ENCODE peak calls at places on chromosomes 2 and 18, in ten cellular contexts. P, M, L, K, T, Q, G, I, S and C are unnamed samples.

GRCh38 chr2:120862254-120863172 is 126.8 kb downstream of the GLI2 start:
- DNase-seq in S (peak), P (no peak), Q (no peak), I (no peak), G (no peak), K (no peak), L (no peak), M (no peak), T (no peak), C (no peak)

GRCh38 chr2:192313773-192314172 is 119.0 kb upstream of the TMEFF2 start:
- DNase-seq in I (no peak), G (no peak), M (no peak), Q (no peak), S (no peak), L (no peak), T (no peak), K (no peak), P (no peak), C (no peak)

GRCh38 chr18:68991281-68991680 is 193.4 kb downstream of the CCDC102B start:
- DNase-seq in M (no peak), G (no peak), P (no peak), Q (no peak), S (no peak), K (no peak), T (peak), L (peak), I (no peak), C (no peak)

GRCh38 chr2:223081789-223082188 is 29.8 kb downstream of the KCNE4 start:
- DNase-seq in G (no peak), I (no peak), M (no peak), S (no peak), L (no peak), K (no peak), Q (no peak), T (no peak), P (no peak), C (no peak)

GRCh38 chr2:113079123-113079522 is 11.4 kb downstream of the IL1F10 start:
- DNase-seq in T (no peak), G (no peak), S (no peak), I (no peak), K (no peak), M (no peak), P (no peak), L (no peak), Q (no peak), C (no peak)

GRCh38 chr2:238947920-238948710 is 100.2 kb downstream of the TWIST2 start:
- DNase-seq in G (no peak), P (peak), I (peak), K (peak), Q (no peak), S (peak), L (no peak), M (peak), T (peak), C (no peak)

GRCh38 chr2:231321556-231322334 is 73.8 kb upstream of the B3GNT7 start:
- DNase-seq in P (no peak), L (no peak), G (no peak), S (no peak), T (no peak), M (no peak), I (peak), K (no peak), Q (no peak), C (no peak)

GRCh38 chr2:122072666-122073065 is 317.2 kb downstream of the TSN start:
- DNase-seq in L (no peak), K (no peak), I (no peak), M (peak), P (no peak), Q (no peak), S (no peak), T (peak), G (no peak), C (no peak)

GRCh38 chr2:12903272-12903671 is 186.5 kb downstream of the TRIB2 start:
- DNase-seq in L (no peak), K (no peak), I (no peak), M (no peak), T (no peak), S (no peak), P (no peak), Q (no peak), G (no peak), C (no peak)

GRCh38 chr2:26550276-26551015 is 72.5 kb upstream of the OTOF start:
- DNase-seq in Q (no peak), I (no peak), S (peak), T (no peak), M (no peak), P (no peak), L (no peak), K (no peak), G (no peak), C (no peak)

GRCh38 chr2:187541086-187542085 is 12.8 kb downstream of the TFPI start:
- DNase-seq in G (no peak), K (no peak), T (peak), M (peak), L (peak), Q (no peak), P (peak), I (peak), S (no peak), C (no peak)

GRCh38 chr2:37472959-37473358 is 128.5 kb downstream of the QPCT start:
- DNase-seq in G (no peak), L (peak), K (peak), T (peak), I (no peak), M (peak), P (peak), Q (peak), S (no peak), C (no peak)

GRCh38 chr2:187475499-187476248 is 27.6 kb upstream of the CALCRL start:
- DNase-seq in G (no peak), P (no peak), Q (no peak), I (no peak), T (no peak), K (no peak), S (no peak), L (no peak), M (no peak), C (no peak)

GRCh38 chr2:138433995-138434991 is 67.3 kb upstream of the SPOPL start:
- DNase-seq in L (no peak), P (no peak), K (no peak), T (no peak), I (no peak), Q (no peak), S (no peak), G (no peak), M (no peak), C (peak)

GRCh38 chr18:79510731-79511141 is 115.0 kb downstream of the NFATC1 start:
- DNase-seq in P (no peak), S (peak), T (no peak), L (no peak), M (no peak), Q (no peak), K (no peak), G (no peak), I (no peak), C (no peak)

GRCh38 chr18:12253027-12253426 is 1.1 kb upstream of the CIDEA start:
- DNase-seq in T (no peak), G (no peak), Q (no peak), L (no peak), I (no peak), P (no peak), S (no peak), M (no peak), K (no peak), C (no peak)

GRCh38 chr2:236782938-236783337 is 213.3 kb downstream of the ACKR3 start:
- DNase-seq in K (no peak), L (no peak), I (no peak), Q (no peak), S (no peak), P (no peak), G (no peak), M (peak), T (peak), C (no peak)

GRCh38 chr2:222982010-222982908 is 69.7 kb upstream of the KCNE4 start:
- DNase-seq in I (peak), P (peak), K (no peak), L (peak), M (peak), G (peak), S (no peak), Q (peak), T (peak), C (no peak)

GRCh38 chr18:48543228-48543627 is 4.4 kb downstream of the CTIF start:
- DNase-seq in S (no peak), K (no peak), T (no peak), G (no peak), L (no peak), M (peak), Q (no peak), P (no peak), I (no peak), C (no peak)

GRCh38 chr18:39839782-39840181 is 2115.3 kb upstream of the PIK3C3 start:
- DNase-seq in M (no peak), K (no peak), Q (no peak), G (no peak), I (no peak), S (no peak), L (no peak), P (no peak), T (peak), C (no peak)

GRCh38 chr2:128639693-128640092 is 321.0 kb upstream of the HS6ST1 start:
- DNase-seq in S (no peak), I (no peak), L (no peak), P (no peak), Q (no peak), T (no peak), M (no peak), G (no peak), K (no peak), C (no peak)

GRCh38 chr2:44348385-44348784 is 12.9 kb downstream of the PREPL start:
- DNase-seq in L (no peak), M (no peak), I (no peak), G (no peak), S (no peak), T (peak), K (no peak), Q (no peak), P (no peak), C (no peak)

GRCh38 chr2:143313861-143314260 is 184.6 kb downstream of the ARHGAP15 start:
- DNase-seq in M (no peak), T (no peak), L (no peak), P (no peak), Q (no peak), S (no peak), G (no peak), I (no peak), K (no peak), C (no peak)

GRCh38 chr2:69180227-69180626 is 167.2 kb downstream of the ANTXR1 start:
- DNase-seq in K (no peak), S (no peak), P (no peak), T (no peak), Q (no peak), L (no peak), M (no peak), I (no peak), G (no peak), C (no peak)

GRCh38 chr2:211486-212184 is 52.2 kb downstream of the SH3YL1 start:
- DNase-seq in L (no peak), S (no peak), M (no peak), K (no peak), I (no peak), T (no peak), Q (no peak), P (no peak), G (no peak), C (no peak)

GRCh38 chr2:174787485-174788205 is 23.4 kb upstream of the CHRNA1 start:
- DNase-seq in T (peak), M (peak), L (peak), K (peak), I (no peak), P (peak), Q (no peak), S (no peak), G (no peak), C (no peak)

GRCh38 chr2:12931211-12931844 is 214.6 kb downstream of the TRIB2 start:
- DNase-seq in L (no peak), Q (no peak), M (peak), P (no peak), K (peak), G (no peak), S (no peak), T (peak), I (no peak), C (peak)

GRCh38 chr18:80247403-80247916 is at the start of gene PARD6G:
- DNase-seq in L (no peak), S (peak), G (peak), M (peak), I (peak), K (peak), T (peak), Q (peak), P (peak), C (peak)

GRCh38 chr2:1842945-1843344 is 98.6 kb upstream of the PXDN start:
- DNase-seq in P (no peak), S (no peak), T (no peak), Q (no peak), L (no peak), K (no peak), M (no peak), I (no peak), G (no peak), C (no peak)

GRCh38 chr2:120642646-120643045 is 93.0 kb upstream of the GLI2 start:
- DNase-seq in K (no peak), G (no peak), Q (no peak), T (no peak), I (no peak), M (no peak), S (no peak), P (no peak), L (no peak), C (no peak)

GRCh38 chr2:11344956-11345671 is 678 bp upstream of the ROCK2 start:
- DNase-seq in P (peak), T (peak), G (no peak), K (peak), S (no peak), L (peak), I (peak), Q (no peak), M (peak), C (peak)

GRCh38 chr2:61671561-61672315 is 133.6 kb upstream of the XPO1 start:
- DNase-seq in L (no peak), T (peak), I (no peak), M (no peak), P (no peak), Q (no peak), K (no peak), G (no peak), S (no peak), C (no peak)

GRCh38 chr2:207767461-207768167 is 2.1 kb downstream of the FZD5 start:
- DNase-seq in P (no peak), L (no peak), T (peak), S (no peak), I (no peak), M (no peak), G (no peak), Q (no peak), K (no peak), C (peak)

GRCh38 chr2:228367356-228367755 is 185.9 kb upstream of the SPHKAP start:
- DNase-seq in Q (no peak), L (no peak), G (no peak), M (no peak), I (no peak), T (no peak), S (no peak), K (no peak), P (no peak), C (no peak)

GRCh38 chr2:181395871-181396574 is 61.2 kb upstream of the ITGA4 start:
- DNase-seq in L (no peak), G (no peak), Q (no peak), M (no peak), P (no peak), K (no peak), T (no peak), S (no peak), I (no peak), C (no peak)

GRCh38 chr2:149826471-149827125 is 239.0 kb upstream of the MMADHC start:
- DNase-seq in L (no peak), G (no peak), P (no peak), Q (no peak), M (no peak), K (no peak), I (no peak), S (no peak), T (peak), C (no peak)

GRCh38 chr2:45303417-45304202 is 294.4 kb upstream of the SIX2 start:
- DNase-seq in S (no peak), G (no peak), T (no peak), L (no peak), P (no peak), Q (no peak), K (no peak), I (no peak), M (no peak), C (no peak)

GRCh38 chr2:13114391-13114790 is 397.7 kb downstream of the TRIB2 start:
- DNase-seq in K (no peak), G (no peak), Q (no peak), M (peak), L (no peak), I (no peak), T (peak), P (no peak), S (no peak), C (no peak)

GRCh38 chr18:22368066-22368465 is 49.6 kb downstream of the CTAGE1 start:
- DNase-seq in S (no peak), K (no peak), T (no peak), M (no peak), Q (no peak), P (no peak), I (no peak), L (no peak), G (no peak), C (no peak)

GRCh38 chr18:54739476-54739875 is 88.8 kb upstream of the RAB27B start:
- DNase-seq in I (no peak), K (no peak), G (no peak), T (peak), M (no peak), P (no peak), Q (no peak), S (no peak), L (no peak), C (no peak)